ENCODE peak calls at places on chromosomes 13 and 19, in ten cellular contexts. V, P, H, W, O, M, B, K, D and E are unnamed samples.

GRCh38 chr13:42211704-42212103 is 60.2 kb upstream of the AKAP11 start:
- DNase-seq in V (no peak), P (no peak), H (no peak), W (no peak), O (no peak), M (peak; percentile 24), B (peak; percentile 7), K (peak; percentile 51), D (no peak), E (no peak)

GRCh38 chr19:51777570-51778460 is 16.8 kb downstream of the FPR2 start:
- DNase-seq in V (no peak), P (peak; percentile 4), H (peak; percentile 58), W (peak; percentile 84), O (peak; percentile 38), M (peak; percentile 77), B (peak; percentile 87), K (peak; percentile 66), D (peak; percentile 74), E (peak; percentile 42)

GRCh38 chr19:5308471-5309437 is 31.9 kb downstream of the PTPRS start:
- DNase-seq in V (no peak), P (peak; percentile 81), H (no peak), W (no peak), O (peak; percentile 22), M (peak; percentile 56), B (no peak), K (peak; percentile 82), D (no peak), E (no peak)

GRCh38 chr19:16325671-16326400 is 1.2 kb downstream of the KLF2 start:
- DNase-seq in V (peak; percentile 60), P (peak; percentile 47), H (no peak), W (no peak), O (peak; percentile 56), M (peak; percentile 47), B (no peak), K (no peak), D (peak; percentile 48), E (peak; percentile 44)

GRCh38 chr19:38709671-38710415 is 34.4 kb downstream of the CAPN12 start:
- DNase-seq in V (no peak), P (no peak), H (no peak), W (no peak), O (no peak), M (no peak), B (no peak), K (no peak), D (no peak), E (no peak)

GRCh38 chr19:15622991-15623390 is 8.0 kb downstream of the CYP4F8 start:
- DNase-seq in V (no peak), P (no peak), H (no peak), W (no peak), O (no peak), M (no peak), B (peak; percentile 38), K (no peak), D (no peak), E (no peak)

GRCh38 chr13:44591316-44591715 is 15.2 kb upstream of the TSC22D1 start:
- DNase-seq in V (no peak), P (no peak), H (no peak), W (no peak), O (no peak), M (no peak), B (no peak), K (no peak), D (no peak), E (no peak)

GRCh38 chr19:4077800-4078683 is 11.3 kb upstream of the ZBTB7A start:
- DNase-seq in V (no peak), P (no peak), H (no peak), W (no peak), O (peak; percentile 75), M (peak; percentile 60), B (peak; percentile 20), K (no peak), D (peak; percentile 79), E (peak; percentile 77)

GRCh38 chr19:38559428-38560401 is 58.0 kb downstream of the MAP4K1 start:
- DNase-seq in V (peak; percentile 73), P (no peak), H (no peak), W (no peak), O (peak; percentile 59), M (peak; percentile 26), B (no peak), K (no peak), D (peak; percentile 96), E (peak; percentile 21)

GRCh38 chr13:42574435-42575311 is 721 bp downstream of the TNFSF11 start:
- DNase-seq in V (peak; percentile 4), P (peak; percentile 9), H (no peak), W (no peak), O (peak; percentile 79), M (no peak), B (no peak), K (no peak), D (peak; percentile 58), E (peak; percentile 72)

GRCh38 chr13:39941236-39941635 is 285.8 kb downstream of the COG6 start:
- DNase-seq in V (no peak), P (no peak), H (no peak), W (no peak), O (no peak), M (no peak), B (no peak), K (no peak), D (no peak), E (no peak)

GRCh38 chr19:36771275-36772231 is 1.1 kb downstream of the ZNF850 start:
- DNase-seq in V (no peak), P (no peak), H (peak; percentile 33), W (peak; percentile 18), O (peak; percentile 55), M (peak; percentile 88), B (peak; percentile 11), K (peak; percentile 71), D (peak; percentile 80), E (peak; percentile 56)

GRCh38 chr13:75217949-75218348 is 264.0 kb downstream of the TBC1D4 start:
- DNase-seq in V (no peak), P (no peak), H (no peak), W (peak; percentile 69), O (no peak), M (peak; percentile 62), B (peak; percentile 3), K (no peak), D (no peak), E (no peak)